ENCODE peak calls at places on chromosomes 2 and 18, in ten cellular contexts. One of them, this sample, is unnamed.

GRCh38 chr18:6992761-6993160 is 124.8 kb downstream of the LAMA1 start:
- DNase-seq in renal cortical epithelial cell: no peak
- DNase-seq in effector CD8-positive, alpha-beta T cell: no peak
- DNase-seq in stimulated activated CD4-positive, alpha-beta T cell treated with anti-CD3 and anti-CD28 coated beads, Interleukin-15, amount 100 ng/mL, for 24 hours: no peak
- DNase-seq in HEK293T: no peak
- DNase-seq in CD8-positive, alpha-beta memory T cell: no peak
- DNase-seq in B cell: no peak
- DNase-seq in SW480: no peak
- DNase-seq in NCI-H345: no peak
- DNase-seq in WERI-Rb-1: no peak
- DNase-seq in this sample: no peak

GRCh38 chr2:166042356-166042755 is 85.5 kb downstream of the SCN1A start:
- DNase-seq in SW480: no peak
- DNase-seq in WERI-Rb-1: no peak
- DNase-seq in stimulated activated CD4-positive, alpha-beta T cell treated with anti-CD3 and anti-CD28 coated beads, Interleukin-15, amount 100 ng/mL, for 24 hours: no peak
- DNase-seq in CD8-positive, alpha-beta memory T cell: no peak
- DNase-seq in NCI-H345: no peak
- DNase-seq in renal cortical epithelial cell: no peak
- DNase-seq in HEK293T: no peak
- DNase-seq in effector CD8-positive, alpha-beta T cell: no peak
- DNase-seq in B cell: no peak
- DNase-seq in this sample: no peak

GRCh38 chr2:133710613-133711012 is 142.3 kb upstream of the NCKAP5 start:
- DNase-seq in renal cortical epithelial cell: peak
- DNase-seq in WERI-Rb-1: no peak
- DNase-seq in SW480: no peak
- DNase-seq in effector CD8-positive, alpha-beta T cell: no peak
- DNase-seq in NCI-H345: no peak
- DNase-seq in HEK293T: no peak
- DNase-seq in B cell: no peak
- DNase-seq in stimulated activated CD4-positive, alpha-beta T cell treated with anti-CD3 and anti-CD28 coated beads, Interleukin-15, amount 100 ng/mL, for 24 hours: no peak
- DNase-seq in CD8-positive, alpha-beta memory T cell: no peak
- DNase-seq in this sample: no peak

GRCh38 chr2:217086038-217086522 is 226.2 kb upstream of the TNP1 start:
- DNase-seq in effector CD8-positive, alpha-beta T cell: no peak
- DNase-seq in stimulated activated CD4-positive, alpha-beta T cell treated with anti-CD3 and anti-CD28 coated beads, Interleukin-15, amount 100 ng/mL, for 24 hours: peak
- DNase-seq in renal cortical epithelial cell: peak
- DNase-seq in HEK293T: no peak
- DNase-seq in WERI-Rb-1: no peak
- DNase-seq in NCI-H345: no peak
- DNase-seq in B cell: no peak
- DNase-seq in CD8-positive, alpha-beta memory T cell: no peak
- DNase-seq in SW480: no peak
- DNase-seq in this sample: no peak

GRCh38 chr2:197383825-197384224 is 51.0 kb downstream of the SF3B1 start:
- DNase-seq in stimulated activated CD4-positive, alpha-beta T cell treated with anti-CD3 and anti-CD28 coated beads, Interleukin-15, amount 100 ng/mL, for 24 hours: no peak
- DNase-seq in SW480: no peak
- DNase-seq in HEK293T: no peak
- DNase-seq in NCI-H345: no peak
- DNase-seq in WERI-Rb-1: peak
- DNase-seq in CD8-positive, alpha-beta memory T cell: no peak
- DNase-seq in B cell: no peak
- DNase-seq in renal cortical epithelial cell: no peak
- DNase-seq in effector CD8-positive, alpha-beta T cell: no peak
- DNase-seq in this sample: no peak

GRCh38 chr2:237184192-237184922 is 98.7 kb downstream of the COPS8 start:
- DNase-seq in renal cortical epithelial cell: no peak
- DNase-seq in effector CD8-positive, alpha-beta T cell: no peak
- DNase-seq in SW480: peak
- DNase-seq in HEK293T: no peak
- DNase-seq in NCI-H345: no peak
- DNase-seq in stimulated activated CD4-positive, alpha-beta T cell treated with anti-CD3 and anti-CD28 coated beads, Interleukin-15, amount 100 ng/mL, for 24 hours: no peak
- DNase-seq in CD8-positive, alpha-beta memory T cell: no peak
- DNase-seq in B cell: no peak
- DNase-seq in WERI-Rb-1: no peak
- DNase-seq in this sample: no peak

GRCh38 chr2:169363570-169364150 is 1.3 kb upstream of the LRP2 start:
- DNase-seq in SW480: peak
- DNase-seq in B cell: no peak
- DNase-seq in WERI-Rb-1: peak
- DNase-seq in HEK293T: peak
- DNase-seq in NCI-H345: peak
- DNase-seq in effector CD8-positive, alpha-beta T cell: no peak
- DNase-seq in renal cortical epithelial cell: no peak
- DNase-seq in stimulated activated CD4-positive, alpha-beta T cell treated with anti-CD3 and anti-CD28 coated beads, Interleukin-15, amount 100 ng/mL, for 24 hours: peak
- DNase-seq in CD8-positive, alpha-beta memory T cell: peak
- DNase-seq in this sample: peak

GRCh38 chr18:39571511-39571910 is 2005.9 kb upstream of the CELF4 start:
- DNase-seq in WERI-Rb-1: no peak
- DNase-seq in NCI-H345: no peak
- DNase-seq in HEK293T: peak
- DNase-seq in effector CD8-positive, alpha-beta T cell: no peak
- DNase-seq in B cell: no peak
- DNase-seq in CD8-positive, alpha-beta memory T cell: no peak
- DNase-seq in renal cortical epithelial cell: peak
- DNase-seq in stimulated activated CD4-positive, alpha-beta T cell treated with anti-CD3 and anti-CD28 coated beads, Interleukin-15, amount 100 ng/mL, for 24 hours: no peak
- DNase-seq in SW480: no peak
- DNase-seq in this sample: no peak

GRCh38 chr2:207765541-207765940 is 4.2 kb downstream of the FZD5 start:
- DNase-seq in WERI-Rb-1: no peak
- DNase-seq in effector CD8-positive, alpha-beta T cell: no peak
- DNase-seq in renal cortical epithelial cell: peak
- DNase-seq in B cell: no peak
- DNase-seq in SW480: no peak
- DNase-seq in stimulated activated CD4-positive, alpha-beta T cell treated with anti-CD3 and anti-CD28 coated beads, Interleukin-15, amount 100 ng/mL, for 24 hours: no peak
- DNase-seq in HEK293T: no peak
- DNase-seq in NCI-H345: peak
- DNase-seq in CD8-positive, alpha-beta memory T cell: no peak
- DNase-seq in this sample: no peak

GRCh38 chr2:20223345-20224190 is 1.4 kb downstream of the SDC1 start:
- DNase-seq in HEK293T: peak
- DNase-seq in CD8-positive, alpha-beta memory T cell: no peak
- DNase-seq in stimulated activated CD4-positive, alpha-beta T cell treated with anti-CD3 and anti-CD28 coated beads, Interleukin-15, amount 100 ng/mL, for 24 hours: peak
- DNase-seq in SW480: peak
- DNase-seq in WERI-Rb-1: peak
- DNase-seq in NCI-H345: peak
- DNase-seq in renal cortical epithelial cell: no peak
- DNase-seq in B cell: no peak
- DNase-seq in effector CD8-positive, alpha-beta T cell: no peak
- DNase-seq in this sample: no peak

GRCh38 chr2:218030409-218031195 is 27.8 kb upstream of the TNS1 start:
- DNase-seq in effector CD8-positive, alpha-beta T cell: no peak
- DNase-seq in CD8-positive, alpha-beta memory T cell: no peak
- DNase-seq in stimulated activated CD4-positive, alpha-beta T cell treated with anti-CD3 and anti-CD28 coated beads, Interleukin-15, amount 100 ng/mL, for 24 hours: no peak
- DNase-seq in HEK293T: no peak
- DNase-seq in B cell: no peak
- DNase-seq in SW480: no peak
- DNase-seq in WERI-Rb-1: no peak
- DNase-seq in renal cortical epithelial cell: no peak
- DNase-seq in NCI-H345: no peak
- DNase-seq in this sample: no peak

GRCh38 chr2:64785245-64785644 is 131.5 kb upstream of the SERTAD2 start:
- DNase-seq in B cell: no peak
- DNase-seq in renal cortical epithelial cell: no peak
- DNase-seq in stimulated activated CD4-positive, alpha-beta T cell treated with anti-CD3 and anti-CD28 coated beads, Interleukin-15, amount 100 ng/mL, for 24 hours: no peak
- DNase-seq in CD8-positive, alpha-beta memory T cell: no peak
- DNase-seq in effector CD8-positive, alpha-beta T cell: no peak
- DNase-seq in WERI-Rb-1: no peak
- DNase-seq in HEK293T: no peak
- DNase-seq in NCI-H345: no peak
- DNase-seq in SW480: no peak
- DNase-seq in this sample: no peak

This sample was measured in T-helper 9 cell.